ENCODE peak calls at places on chromosomes 16 and 17, in five cellular contexts. S is H1, Z is IMR-90, D is neuronal stem cell, M is H9. J is an unnamed sample.

GRCh38 chr17:48723555-48724239 is 712 bp downstream of the PRAC2 start:
- DNase-seq in M (peak; percentile 83), Z (no peak), D (no peak), S (no peak), J (peak; percentile 33)

GRCh38 chr17:41417576-41418015 is 6.8 kb downstream of the KRT37 start:
- DNase-seq in S (no peak), M (peak; percentile 88), Z (peak; percentile 43), D (no peak), J (no peak)

GRCh38 chr17:59558953-59559352 is 6.5 kb upstream of the DHX40 start:
- DNase-seq in M (no peak), S (no peak), Z (peak; percentile 7), D (no peak), J (peak; percentile 13)

GRCh38 chr17:1323336-1323735 is 43.9 kb downstream of the TRARG1 start:
- DNase-seq in Z (no peak), D (no peak), M (no peak), S (no peak), J (no peak)

GRCh38 chr17:72287586-72287985 is 166.8 kb downstream of the SOX9 start:
- DNase-seq in M (no peak), Z (no peak), S (no peak), D (no peak), J (no peak)

GRCh38 chr17:42340691-42341127 is 47.5 kb downstream of the STAT3 start:
- DNase-seq in S (no peak), Z (no peak), M (no peak), D (no peak), J (no peak)

GRCh38 chr17:67105213-67105612 is 60.9 kb downstream of the CACNG1 start:
- DNase-seq in Z (peak; percentile 76), S (no peak), M (no peak), D (no peak), J (peak; percentile 49)

GRCh38 chr16:79644977-79645667 is 44.6 kb upstream of the MAF start:
- DNase-seq in M (no peak), Z (no peak), S (no peak), D (no peak), J (no peak)

GRCh38 chr17:81481011-81481799 is 31.4 kb downstream of the ACTG1 start:
- DNase-seq in M (peak; percentile 76), S (no peak), D (peak; percentile 70), Z (peak; percentile 46), J (no peak)

GRCh38 chr16:53042235-53042645 is 10.5 kb downstream of the CHD9NB start:
- DNase-seq in D (no peak), S (no peak), M (no peak), Z (no peak), J (no peak)

GRCh38 chr16:53040788-53041187 is 11.9 kb downstream of the CHD9NB start:
- DNase-seq in D (no peak), M (no peak), S (no peak), Z (no peak), J (no peak)

GRCh38 chr16:53043986-53044571 is 8.6 kb downstream of the CHD9NB start:
- DNase-seq in D (peak; percentile 56), M (peak; percentile 91), S (peak; percentile 92), Z (no peak), J (no peak)

GRCh38 chr16:53043462-53043861 is 9.2 kb downstream of the CHD9NB start:
- DNase-seq in M (no peak), Z (no peak), D (no peak), S (no peak), J (no peak)

DNA sequence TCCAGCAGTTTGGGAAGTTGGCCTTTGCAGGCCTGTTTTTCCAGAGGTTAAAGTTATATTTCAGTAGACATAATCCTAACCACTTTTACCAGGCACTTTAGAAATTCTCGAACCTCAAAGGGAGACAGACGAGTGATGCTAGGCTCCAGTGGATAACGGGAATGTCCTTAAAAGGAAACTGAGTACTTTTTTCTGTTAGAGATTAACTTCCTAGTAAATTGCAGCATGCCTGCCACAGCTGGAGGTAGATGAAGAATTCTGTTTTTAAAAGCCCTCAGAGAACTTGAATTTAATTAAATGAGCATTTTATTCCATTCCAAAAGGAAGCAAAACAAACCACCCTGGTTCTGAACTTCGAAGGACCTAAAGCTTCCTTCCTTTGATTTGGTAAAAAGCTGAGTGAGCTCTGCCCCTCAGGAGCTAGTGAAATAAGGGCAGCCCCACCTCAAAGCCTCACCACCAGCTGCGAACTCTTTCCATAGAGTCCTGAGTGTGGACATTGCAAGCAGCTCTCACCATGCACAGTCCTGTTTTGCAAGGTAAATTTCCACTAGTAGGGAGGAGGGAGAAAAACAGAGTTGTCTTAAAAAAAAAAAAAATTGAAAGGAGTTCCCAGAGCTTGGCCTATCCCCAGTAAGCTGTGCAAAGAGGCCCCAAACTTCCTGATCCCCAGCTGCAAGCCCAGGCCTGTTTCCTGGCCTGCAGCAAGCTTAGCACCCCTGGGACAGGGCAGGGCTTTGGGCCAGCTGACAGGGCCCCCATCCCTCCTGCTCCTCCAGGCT is 11.3 kb downstream of the CHD9NB start:
- DNase-seq in D (no peak), M (peak; percentile 51), S (no peak), Z (peak; percentile 5), J (peak; percentile 46)
- H2BK15ac ChIP-seq in D (no peak overlapping the region), M (no peak overlapping the region), S (no peak overlapping the region), Z (no peak overlapping the region), J (no peak overlapping the region)

DNA sequence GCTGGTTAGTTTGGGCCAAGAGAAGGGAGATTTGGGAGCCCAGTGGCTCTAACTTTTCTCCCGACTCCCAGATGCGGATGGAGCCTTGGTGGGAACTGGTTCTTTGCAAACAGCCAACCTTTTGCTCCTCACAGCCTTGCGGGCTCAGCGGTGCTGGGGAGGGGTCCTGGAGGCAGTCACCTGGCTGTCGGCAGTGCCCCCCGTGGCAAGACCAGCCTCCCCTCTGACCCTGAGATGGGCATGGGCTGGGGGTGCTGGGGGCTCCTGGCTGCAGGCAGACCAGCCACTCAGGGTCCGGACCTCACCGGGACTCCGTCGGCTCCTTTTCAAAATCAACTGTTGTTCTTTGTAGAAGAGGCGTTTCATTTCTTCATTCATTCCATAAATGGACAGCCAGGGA is 21.7 kb upstream of the GSE1 start:
- DNase-seq in M (no peak), S (no peak), D (no peak), Z (no peak), J (no peak)
- H2AFZ ChIP-seq in M (no peak overlapping the region), S (no peak overlapping the region), D (no peak overlapping the region), Z (no peak overlapping the region), J (no peak overlapping the region)

DNA sequence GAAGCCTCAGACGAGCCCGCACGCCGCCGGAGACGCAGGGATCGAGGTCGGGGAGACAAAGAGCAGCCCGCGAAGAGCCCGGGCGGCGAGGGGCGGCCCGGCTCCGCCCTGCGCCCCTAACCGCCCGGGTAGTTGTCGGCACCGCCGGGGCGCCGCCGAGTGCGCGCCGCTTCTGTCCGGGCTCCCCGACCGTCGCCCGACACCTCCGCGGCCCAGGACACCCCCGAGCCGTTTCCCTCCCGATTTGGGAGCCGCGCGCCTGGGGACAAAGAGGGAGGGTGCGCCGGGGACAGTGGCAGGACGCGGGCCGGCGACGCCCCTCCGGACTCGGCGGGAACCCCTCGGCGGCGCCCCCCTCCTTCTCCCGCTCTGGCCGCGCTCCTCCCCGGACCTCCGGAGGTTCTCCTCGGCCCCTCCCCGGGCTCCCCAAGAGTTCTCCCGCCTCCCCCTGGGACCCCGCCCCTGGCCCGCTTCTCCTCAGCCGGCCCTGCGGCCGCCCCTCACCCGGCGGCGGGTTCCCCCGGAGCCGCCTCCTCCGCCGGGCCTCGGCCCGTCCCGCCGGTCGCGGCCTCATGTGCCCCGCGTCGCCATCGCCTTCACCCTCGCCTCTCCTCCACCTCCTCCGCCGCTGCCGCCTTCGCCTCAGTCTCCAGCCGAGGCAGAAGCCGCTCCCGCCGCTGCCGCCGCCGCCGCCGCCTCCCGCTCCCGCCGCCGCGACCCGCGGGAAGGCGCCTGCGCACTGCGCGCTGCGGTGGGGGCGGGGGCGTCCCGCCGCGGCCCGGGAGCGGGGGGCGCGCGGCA is at the start of gene GJC1:
- DNase-seq in D (peak; percentile 56), Z (no peak), S (no peak), M (peak; percentile 58), J (peak; percentile 50)
- H2BK15ac ChIP-seq in D (peak within 1 kb of the TSS; percentile 62), Z (peak within 1 kb of the TSS; percentile 72), S (peak within 1 kb of the TSS; percentile 61), M (no peak within 1 kb of the TSS), J (peak within 1 kb of the TSS; percentile 98)

GRCh38 chr17:63623786-63624185 is 1.6 kb downstream of the MAP3K3 start:
- DNase-seq in Z (no peak), D (no peak), S (no peak), M (no peak), J (no peak)

GRCh38 chr17:63629627-63630026 is 7.4 kb downstream of the MAP3K3 start:
- DNase-seq in D (no peak), M (no peak), Z (no peak), S (no peak), J (no peak)

GRCh38 chr17:63622571-63623390 is 564 bp downstream of the MAP3K3 start:
- DNase-seq in M (peak; percentile 65), D (peak; percentile 59), Z (peak; percentile 60), S (no peak), J (peak; percentile 76)

GRCh38 chr17:63631062-63631461 is 8.8 kb downstream of the MAP3K3 start:
- DNase-seq in Z (no peak), S (no peak), M (no peak), D (no peak), J (no peak)

GRCh38 chr17:63626551-63627228 is 4.5 kb downstream of the MAP3K3 start:
- DNase-seq in Z (peak; percentile 34), M (no peak), D (no peak), S (no peak), J (peak; percentile 39)
- H2AFZ ChIP-seq in Z (no peak overlapping the region), M (no peak overlapping the region), D (no peak overlapping the region), S (no peak overlapping the region), J (no peak overlapping the region)

GRCh38 chr17:68733241-68734176 is 132.3 kb upstream of the FAM20A start:
- DNase-seq in S (peak; percentile 58), Z (peak; percentile 72), D (peak; percentile 2), M (peak; percentile 70), J (peak; percentile 45)
- H2BK15ac ChIP-seq in S (no peak overlapping the region), Z (peak overlapping the region; percentile 19), D (no peak overlapping the region), M (no peak overlapping the region), J (no peak overlapping the region)

GRCh38 chr17:36920032-36921000 is 17.0 kb upstream of the LHX1 start:
- DNase-seq in S (no peak), Z (peak; percentile 46), D (no peak), M (peak; percentile 53), J (peak; percentile 39)
- H2AFZ ChIP-seq in S (peak overlapping the region; percentile 72), Z (peak overlapping the region; percentile 2), D (peak overlapping the region; percentile 40), M (no peak overlapping the region), J (no peak overlapping the region)

GRCh38 chr16:49858200-49859129 is 2.6 kb upstream of the ZNF423 start:
- DNase-seq in S (no peak), M (peak; percentile 67), D (peak; percentile 58), Z (no peak), J (peak; percentile 35)

GRCh38 chr16:49855280-49855821 is 561 bp downstream of the ZNF423 start:
- DNase-seq in S (peak; percentile 56), D (peak; percentile 89), M (peak; percentile 86), Z (peak; percentile 31), J (peak; percentile 85)

GRCh38 chr16:49857423-49858181 is 1.7 kb upstream of the ZNF423 start:
- DNase-seq in S (peak; percentile 65), Z (peak; percentile 11), M (peak; percentile 88), D (peak; percentile 66), J (peak; percentile 58)

GRCh38 chr16:49855822-49856740 is at the start of gene ZNF423:
- DNase-seq in Z (no peak), S (no peak), M (no peak), D (peak; percentile 51), J (peak; percentile 22)

DNA sequence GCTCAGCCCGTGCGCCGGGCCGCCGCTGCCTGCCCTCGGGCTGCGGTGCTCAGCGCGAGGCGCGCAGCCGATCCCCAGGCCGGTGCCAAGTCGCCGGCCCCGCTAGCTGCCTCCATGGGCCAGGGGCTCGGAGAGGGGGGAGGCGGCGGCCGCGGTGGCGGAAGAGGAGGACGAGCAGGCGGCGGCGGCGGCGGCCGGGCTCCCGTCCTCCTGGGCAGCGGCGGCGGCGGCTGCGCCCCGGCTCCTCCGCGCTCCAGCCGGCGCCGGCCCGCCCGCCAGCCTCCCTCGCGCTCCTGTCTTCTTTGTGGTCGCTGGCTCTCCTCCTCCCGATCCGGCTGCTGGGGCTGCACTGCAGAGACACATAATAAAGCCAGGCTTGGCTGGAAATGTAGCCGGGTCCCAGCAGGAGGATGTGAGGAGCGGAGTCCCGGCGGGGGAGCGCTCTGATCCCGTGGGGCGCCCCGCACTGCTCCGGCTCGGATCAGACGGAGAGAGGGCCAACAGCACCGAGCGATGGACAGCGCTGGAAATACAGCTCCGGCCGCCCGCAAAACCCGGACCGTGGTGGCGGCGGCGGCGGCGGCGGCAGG is 924 bp upstream of the ZNF423 start:
- DNase-seq in Z (peak; percentile 55), D (peak; percentile 77), M (peak; percentile 76), S (no peak), J (peak; percentile 88)
- H2BK15ac ChIP-seq in Z (no peak overlapping the region), D (peak overlapping the region; percentile 97), M (no peak overlapping the region), S (no peak overlapping the region), J (peak overlapping the region; percentile 78)

J was measured in mesenchymal stem cell.